ENCODE peak calls at places on chromosomes 2 and 18, in four cellular contexts. W is mesendoderm, E is uterus, A is endothelial cell of umbilical vein. X is an unnamed sample. For H3K36me3 and H3K4me1, the result is how much of the 10 kb centered on the place peaks cover.

GRCh38 chr2:167616997-167617396 is 630.4 kb downstream of the STK39 start:
- DNase-seq in W (no peak), E (no peak), A (no peak), X (no peak)

GRCh38 chr2:24456610-24457556 is 34.2 kb upstream of the NCOA1 start:
- DNase-seq in W (peak), E (peak), A (peak), X (no peak)

GRCh38 chr2:33275689-33276444 is 200.6 kb upstream of the RASGRP3 start:
- DNase-seq in W (no peak), E (peak), A (peak), X (no peak)

GRCh38 chr2:241187101-241187690 is 1.3 kb upstream of the ANO7 start:
- DNase-seq in W (peak), E (no peak), A (no peak), X (no peak)

GRCh38 chr2:9885036-9885684 is 41.9 kb downstream of the TAF1B start:
- DNase-seq in W (no peak), E (no peak), A (peak), X (no peak)

GRCh38 chr2:99377879-99378278 is 40.7 kb downstream of the EIF5B start:
- DNase-seq in W (no peak), E (no peak), A (no peak), X (no peak)

GRCh38 chr2:190413421-190413820 is 5.3 kb downstream of the MFSD6 start:
- DNase-seq in W (no peak), E (no peak), A (peak), X (no peak)

GRCh38 chr2:216932113-216932512 is 72.2 kb upstream of the TNP1 start:
- DNase-seq in W (peak), E (no peak), A (no peak), X (no peak)

GRCh38 chr2:188909036-188909435 is 65.1 kb upstream of the COL3A1 start:
- DNase-seq in W (no peak), E (no peak), A (no peak), X (no peak)

GRCh38 chr2:208182835-208183234 is 7.0 kb downstream of the C2orf80 start:
- DNase-seq in W (no peak), E (no peak), A (no peak), X (no peak)

GRCh38 chr2:114001936-114002335 is 112.0 kb downstream of the ACTR3 start:
- DNase-seq in W (no peak), E (no peak), A (no peak), X (no peak)

GRCh38 chr18:904135-905090 is at the start of gene ADCYAP1:
- DNase-seq in W (peak), E (no peak), A (no peak), X (peak)

GRCh38 chr2:18991177-18992168 is 366.9 kb downstream of the OSR1 start:
- DNase-seq in W (peak), E (peak), A (peak), X (no peak)

GRCh38 chr2:30272761-30273573 is 41.6 kb downstream of the LBH start:
- DNase-seq in W (peak), E (no peak), A (peak), X (no peak)

GRCh38 chr2:148876190-148876588 is 1.2 kb downstream of the KIF5C start:
- DNase-seq in W (peak), E (no peak), A (no peak), X (peak)

GRCh38 chr2:113216321-113216720 is 42.5 kb downstream of the PSD4 start:
- DNase-seq in W (no peak), E (no peak), A (no peak), X (no peak)

GRCh38 chr2:174120346-174120745 is 128.0 kb downstream of the OLA1 start:
- DNase-seq in W (no peak), E (no peak), A (peak), X (no peak)

GRCh38 chr2:9972621-9973445 is 21.3 kb downstream of the GRHL1 start:
- DNase-seq in W (no peak), E (no peak), A (peak), X (no peak)

GRCh38 chr18:77137851-77138250 is 5.3 kb upstream of the MBP start:
- DNase-seq in W (no peak), E (no peak), A (no peak), X (no peak)

GRCh38 chr2:201971516-201972228 is 62.0 kb upstream of the FZD7 start:
- DNase-seq in W (no peak), E (no peak), A (no peak), X (no peak)

GRCh38 chr2:17257194-17257909 is 260.9 kb downstream of the RAD51AP2 start:
- DNase-seq in W (no peak), E (no peak), A (no peak), X (no peak)

GRCh38 chr2:213763963-213764362 is 479.7 kb downstream of the SPAG16 start:
- DNase-seq in W (no peak), E (no peak), A (no peak), X (no peak)

GRCh38 chr2:156436477-156437085 is 402 bp downstream of the GPD2 start:
- DNase-seq in W (peak), E (no peak), A (peak), X (peak)

GRCh38 chr2:217362290-217362689 is 502.4 kb upstream of the TNP1 start:
- DNase-seq in W (no peak), E (no peak), A (no peak), X (no peak)

GRCh38 chr2:3712424-3712823 is 9.0 kb downstream of the DCDC2C start:
- DNase-seq in W (no peak), E (no peak), A (no peak), X (no peak)

DNA sequence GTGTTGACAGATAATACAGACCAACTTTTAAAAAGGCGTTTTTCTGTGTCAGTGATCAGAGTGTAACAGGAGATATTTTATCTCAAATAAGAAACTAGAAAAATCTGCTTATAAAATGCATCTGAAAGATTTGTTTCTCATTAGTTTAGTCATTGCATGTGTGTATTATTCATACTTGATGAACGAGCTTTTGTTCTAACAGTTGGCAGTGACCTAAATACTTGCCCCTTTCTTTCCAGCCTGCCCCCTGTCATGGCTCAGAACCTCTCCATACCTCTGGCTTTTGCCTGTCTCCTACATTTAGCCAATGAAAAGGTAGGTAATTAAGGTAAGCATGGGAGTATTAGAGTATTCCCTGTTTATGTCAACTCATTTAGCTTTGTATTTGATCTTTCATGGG is 33.6 kb downstream of the NCAPH start:
- DNase-seq in W (no peak), E (no peak), A (no peak), X (no peak)
- H3K36me3 ChIP-seq in W (under half), E (under half), A (under half), X (under half)

GRCh38 chr2:235701206-235701605 is 207.4 kb downstream of the AGAP1 start:
- DNase-seq in W (no peak), E (no peak), A (no peak), X (no peak)

GRCh38 chr2:235706496-235706895 is 212.7 kb downstream of the AGAP1 start:
- DNase-seq in W (no peak), E (no peak), A (no peak), X (no peak)

GRCh38 chr2:235707411-235708096 is 213.7 kb downstream of the AGAP1 start:
- DNase-seq in W (no peak), E (no peak), A (no peak), X (no peak)

GRCh38 chr2:235702186-235702585 is 208.3 kb downstream of the AGAP1 start:
- DNase-seq in W (no peak), E (no peak), A (no peak), X (no peak)

GRCh38 chr2:235703711-235704295 is 210.0 kb downstream of the AGAP1 start:
- DNase-seq in W (no peak), E (no peak), A (no peak), X (no peak)
- H3K4me1 ChIP-seq in W (under half), E (under half), A (under half), X (under half)

DNA sequence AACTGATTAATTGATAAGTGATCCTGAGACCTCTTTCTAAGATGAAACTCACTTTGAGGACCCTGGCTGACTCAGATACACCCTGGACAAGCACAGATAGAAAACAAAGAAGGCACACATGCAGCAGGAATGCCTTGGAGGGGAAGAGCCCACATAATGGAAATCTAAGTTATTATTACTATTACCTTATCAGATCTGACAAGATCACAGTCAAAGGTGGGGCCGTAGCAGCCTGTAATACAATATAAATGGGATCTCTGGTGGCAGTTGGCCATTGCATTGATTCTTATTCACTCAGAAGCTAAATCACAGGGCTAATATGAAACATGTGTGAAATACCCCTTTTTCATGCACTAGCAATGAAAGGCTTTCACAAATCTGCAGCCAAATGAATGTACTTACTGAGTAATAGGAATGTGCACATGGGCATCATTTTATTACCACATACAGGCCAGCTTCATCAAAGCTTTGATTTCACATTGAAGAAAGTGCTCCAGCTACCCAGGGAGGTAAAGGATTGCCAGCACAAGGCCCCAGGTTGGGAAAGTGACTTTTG is 84.0 kb downstream of the ZBTB7C start:
- DNase-seq in W (no peak), E (no peak), A (no peak), X (no peak)
- H3K4me3 ChIP-seq in W (no peak), E (no peak), A (no peak), X (no peak)

DNA sequence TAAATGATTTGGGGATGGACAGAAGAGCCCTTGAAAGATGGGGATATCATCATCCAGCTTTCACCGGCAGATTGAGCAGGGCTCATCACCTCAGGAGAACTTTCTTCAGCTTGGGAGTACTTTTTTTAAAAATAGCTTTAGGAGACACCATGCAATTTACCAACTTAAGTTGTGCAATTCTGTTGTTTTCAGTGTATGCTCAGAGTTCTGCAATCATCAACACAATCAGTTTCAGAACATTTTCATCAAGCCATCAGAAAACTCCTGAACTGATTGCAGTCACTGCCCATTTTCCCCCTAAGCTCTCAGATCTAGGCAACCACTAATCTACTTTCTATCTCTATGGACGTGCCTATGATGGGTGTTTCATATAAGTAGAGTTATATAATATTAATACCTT is 117.7 kb downstream of the CRIM1 start:
- DNase-seq in W (no peak), E (no peak), A (no peak), X (no peak)
- H3K36me3 ChIP-seq in W (under half), E (under half), A (under half), X (under half)

GRCh38 chr18:58363767-58364540 is 264.9 kb downstream of the ALPK2 start:
- DNase-seq in W (no peak), E (no peak), A (no peak), X (no peak)
- H3K4me1 ChIP-seq in W (under half), E (under half), A (under half), X (under half)

GRCh38 chr2:230868151-230868946 is 3.6 kb downstream of the ITM2C start:
- DNase-seq in W (peak), E (no peak), A (no peak), X (peak)

GRCh38 chr2:230869691-230870543 is 5.2 kb downstream of the ITM2C start:
- DNase-seq in W (no peak), E (no peak), A (no peak), X (no peak)

GRCh38 chr2:230870544-230871360 is 6.0 kb downstream of the ITM2C start:
- DNase-seq in W (peak), E (no peak), A (no peak), X (peak)

GRCh38 chr2:230866704-230867561 is 2.2 kb downstream of the ITM2C start:
- DNase-seq in W (no peak), E (no peak), A (peak), X (peak)

DNA sequence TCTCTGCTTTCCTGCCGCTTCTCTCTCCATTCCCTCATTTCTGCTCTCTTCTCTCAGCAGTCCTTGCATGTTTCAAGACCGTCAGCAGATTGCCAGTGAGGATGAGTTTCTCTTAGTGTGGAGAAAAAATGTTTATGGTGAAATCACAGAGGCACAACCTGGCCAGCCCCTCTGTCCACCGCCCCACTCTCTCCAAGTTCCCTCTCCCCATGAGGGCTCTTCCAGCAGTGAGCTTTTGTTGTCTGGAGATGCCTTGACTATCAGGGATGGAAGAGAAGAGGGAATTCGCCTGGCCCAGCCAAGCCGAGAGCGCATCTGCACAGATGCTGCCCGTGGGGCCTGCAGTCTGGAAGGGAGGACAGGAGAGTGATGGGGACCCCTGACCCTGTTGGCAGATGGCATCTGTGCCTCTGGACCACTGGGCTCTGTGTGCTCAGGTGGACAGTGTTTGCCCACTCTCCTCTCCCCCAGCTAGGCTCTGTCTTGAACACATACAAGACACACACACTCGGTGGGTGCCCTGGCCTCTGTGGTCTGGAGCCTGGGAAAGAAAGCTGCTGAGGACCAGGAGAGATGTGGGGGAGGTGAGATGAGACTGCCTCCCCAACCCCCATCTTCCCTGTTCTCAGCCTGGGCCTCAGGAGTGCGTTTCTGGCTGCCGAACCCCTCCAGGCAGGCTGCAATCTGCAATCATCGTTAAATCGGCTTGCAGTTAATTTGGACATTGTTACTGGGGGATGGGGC is 4.4 kb downstream of the ITM2C start:
- DNase-seq in W (peak), E (no peak), A (no peak), X (peak)
- H3K4me3 ChIP-seq in W (no peak), E (no peak), A (no peak), X (peak)

DNA sequence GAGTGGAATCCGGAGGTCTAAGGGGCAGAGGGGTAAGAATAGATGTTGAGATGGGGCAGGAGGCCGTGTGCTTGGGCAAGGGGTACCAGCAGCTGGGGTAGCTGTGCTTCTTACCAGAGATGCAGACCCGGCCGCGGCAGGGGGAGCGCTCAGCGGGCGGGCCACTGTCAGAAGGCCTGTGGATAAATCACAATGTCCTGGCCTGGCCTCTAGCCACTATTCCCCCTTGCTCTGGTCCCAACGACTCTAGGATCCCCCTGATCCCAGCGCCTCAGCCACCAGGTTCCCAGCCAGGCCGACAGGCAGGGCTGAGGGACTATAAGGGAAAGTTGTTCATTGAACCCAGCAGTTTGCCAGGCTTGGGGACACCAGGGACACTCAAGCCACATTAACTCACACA is 9.0 kb downstream of the WDR54 start:
- DNase-seq in W (no peak), E (no peak), A (no peak), X (no peak)
- H3K36me3 ChIP-seq in W (under half), E (under half), A (under half), X (under half)